ENCODE peak calls at places on chromosomes 16 and 17, in eight cellular contexts. Q, T, E, C, P, U, N and O are unnamed samples.

GRCh38 chr17:27530791-27531391 is 74.6 kb downstream of the KSR1 start:
- DNase-seq in Q (no peak), T (peak; percentile 65), E (peak; percentile 53), C (no peak), P (no peak), U (no peak), N (no peak), O (no peak)

GRCh38 chr17:81241648-81242420 is 2.7 kb downstream of the NDUFAF8 start:
- DNase-seq in Q (peak; percentile 10), T (peak; percentile 26), E (peak; percentile 67), C (peak; percentile 85), P (peak; percentile 21), U (peak; percentile 83), N (peak; percentile 44), O (peak; percentile 57)

GRCh38 chr17:39687101-39687545 is 734 bp downstream of the PGAP3 start:
- DNase-seq in Q (no peak), T (no peak), E (no peak), C (no peak), P (no peak), U (no peak), N (no peak), O (no peak)

GRCh38 chr16:86322283-86322682 is 188.0 kb upstream of the FOXF1 start:
- DNase-seq in Q (no peak), T (no peak), E (no peak), C (no peak), P (no peak), U (no peak), N (no peak), O (no peak)

GRCh38 chr17:1989135-1989534 is 36.0 kb downstream of the RTN4RL1 start:
- DNase-seq in Q (no peak), T (no peak), E (no peak), C (no peak), P (no peak), U (no peak), N (peak; percentile 96), O (no peak)

GRCh38 chr17:13306310-13306962 is 288.6 kb upstream of the ELAC2 start:
- DNase-seq in Q (no peak), T (peak; percentile 67), E (peak; percentile 43), C (peak; percentile 12), P (no peak), U (peak; percentile 63), N (peak; percentile 84), O (peak; percentile 10)

GRCh38 chr16:58815188-58815888 is 81.2 kb upstream of the GOT2 start:
- DNase-seq in Q (no peak), T (no peak), E (no peak), C (no peak), P (no peak), U (no peak), N (peak; percentile 49), O (no peak)

GRCh38 chr17:33299115-33299514 is 6.0 kb upstream of the ASIC2 start:
- DNase-seq in Q (no peak), T (no peak), E (no peak), C (no peak), P (no peak), U (no peak), N (no peak), O (no peak)

GRCh38 chr17:4740025-4740351 is 260 bp upstream of the CXCL16 start:
- DNase-seq in Q (no peak), T (no peak), E (no peak), C (no peak), P (no peak), U (no peak), N (no peak), O (no peak)

GRCh38 chr17:30933966-30934365 is 12.2 kb downstream of the ADAP2 start:
- DNase-seq in Q (no peak), T (no peak), E (no peak), C (no peak), P (no peak), U (no peak), N (no peak), O (no peak)

GRCh38 chr17:77439382-77440013 is 298.7 kb downstream of the SEC14L1 start:
- DNase-seq in Q (no peak), T (no peak), E (no peak), C (peak; percentile 46), P (no peak), U (no peak), N (no peak), O (peak; percentile 26)